ENCODE peak calls at places on chromosomes 1 and 21, in six cellular contexts. O, P, A, F, E and M are unnamed samples.

GRCh38 chr1:161227196-161227871 is 1.5 kb downstream of the TOMM40L start:
- DNase-seq in E (peak; percentile 56), A (peak; percentile 92), O (no peak), P (peak; percentile 49), F (peak; percentile 86), M (peak; percentile 88)

GRCh38 chr1:22710688-22711024 is at the start of gene EPHB2:
- DNase-seq in O (no peak), E (peak; percentile 19), A (no peak), F (no peak), P (peak; percentile 76), M (peak; percentile 67)

GRCh38 chr1:59017501-59018231 is 233.8 kb upstream of the JUN start:
- DNase-seq in E (no peak), O (no peak), P (no peak), A (no peak), F (no peak), M (no peak)

GRCh38 chr1:194289569-194290266 is 1103.3 kb upstream of the B3GALT2 start:
- DNase-seq in O (no peak), A (no peak), F (no peak), E (no peak), P (no peak), M (peak; percentile 23)

GRCh38 chr1:54121482-54122130 is 31.2 kb downstream of the CDCP2 start:
- DNase-seq in A (peak; percentile 93), E (peak; percentile 14), F (peak; percentile 86), O (no peak), P (peak; percentile 90), M (peak; percentile 86)

GRCh38 chr1:112698366-112699310 is 8.3 kb downstream of the RHOC start:
- DNase-seq in A (peak; percentile 70), E (no peak), F (peak; percentile 75), O (no peak), P (no peak), M (peak; percentile 89)

GRCh38 chr1:116989851-116990250 is 11.7 kb upstream of the CD101 start:
- DNase-seq in F (no peak), O (no peak), E (no peak), P (no peak), A (no peak), M (no peak)

GRCh38 chr21:17461014-17461413 is 51.8 kb upstream of the CXADR start:
- DNase-seq in F (no peak), P (no peak), A (no peak), E (no peak), O (peak; percentile 41), M (no peak)

GRCh38 chr1:221961532-221962292 is 219.8 kb upstream of the DUSP10 start:
- DNase-seq in E (no peak), P (no peak), A (no peak), O (peak; percentile 22), F (no peak), M (no peak)

GRCh38 chr1:27341525-27342252 is at the start of gene SYTL1:
- DNase-seq in O (no peak), F (no peak), A (no peak), P (no peak), E (peak; percentile 43), M (no peak)

GRCh38 chr1:193944454-193944853 is 758.0 kb upstream of the B3GALT2 start:
- DNase-seq in O (no peak), A (no peak), E (no peak), F (no peak), P (no peak), M (no peak)

GRCh38 chr1:87436534-87436933 is 107.9 kb downstream of the LMO4 start:
- DNase-seq in O (no peak), A (no peak), F (no peak), E (no peak), P (no peak), M (no peak)